ENCODE peak calls at places on chromosomes 16 and 17, in five cellular contexts. Q is fibroblast of mammary gland; O is cardiac fibroblast; E is mucosa of descending colon; I is CD4-positive, CD25-positive, alpha-beta regulatory T cell. U is an unnamed sample.
A peak's percentile ranks its signal among the peaks of the same experiment; 100 is the strongest.

GRCh38 chr16:67650023-67650422 is 5.1 kb downstream of the CARMIL2 start:
- DNase-seq in Q (no peak), O (no peak), E (no peak), I (no peak), U (no peak)

GRCh38 chr17:740240-741055 is 8.1 kb downstream of the TLCD3A start:
- DNase-seq in Q (no peak), O (no peak), E (no peak), I (no peak), U (no peak)

GRCh38 chr16:4351880-4352279 is 759 bp upstream of the PAM16 start:
- DNase-seq in Q (peak; percentile 52), O (no peak), E (no peak), I (no peak), U (no peak)

GRCh38 chr16:66095676-66096075 is 270.8 kb upstream of the CDH5 start:
- DNase-seq in Q (no peak), O (no peak), E (no peak), I (no peak), U (no peak)

GRCh38 chr17:68993112-68993511 is 37.9 kb upstream of the ABCA8 start:
- DNase-seq in Q (peak; percentile 61), O (peak; percentile 46), E (no peak), I (no peak), U (no peak)

GRCh38 chr17:78416311-78416711 is 37.9 kb downstream of the PGS1 start:
- DNase-seq in Q (no peak), O (peak; percentile 43), E (peak; percentile 67), I (no peak), U (no peak)

GRCh38 chr16:84442416-84443145 is 61.9 kb downstream of the MEAK7 start:
- DNase-seq in Q (no peak), O (no peak), E (no peak), I (no peak), U (no peak)

GRCh38 chr17:72392056-72393010 is 271.5 kb downstream of the SOX9 start:
- DNase-seq in Q (peak; percentile 96), O (peak; percentile 75), E (no peak), I (no peak), U (no peak)

GRCh38 chr16:89289428-89290395 is 72.2 kb downstream of the ZNF778 start:
- DNase-seq in Q (peak; percentile 68), O (peak; percentile 72), E (peak; percentile 84), I (peak; percentile 42), U (peak; percentile 65)

GRCh38 chr17:76261421-76262215 is 3.5 kb upstream of the UBALD2 start:
- DNase-seq in Q (peak; percentile 35), O (no peak), E (no peak), I (no peak), U (no peak)

GRCh38 chr16:49608801-49609200 is 235.2 kb downstream of the C16orf78 start:
- DNase-seq in Q (peak; percentile 74), O (peak; percentile 72), E (no peak), I (no peak), U (no peak)

GRCh38 chr16:17211797-17212196 is 259.0 kb downstream of the XYLT1 start:
- DNase-seq in Q (peak; percentile 15), O (no peak), E (no peak), I (no peak), U (no peak)

GRCh38 chr16:75311383-75311938 is 60.0 kb upstream of the BCAR1 start:
- DNase-seq in Q (peak; percentile 37), O (peak; percentile 62), E (no peak), I (no peak), U (no peak)

GRCh38 chr16:2825899-2826298 is 4.2 kb upstream of the ZG16B start:
- DNase-seq in Q (no peak), O (no peak), E (peak; percentile 18), I (no peak), U (no peak)

GRCh38 chr16:84391151-84391873 is 23.0 kb downstream of the ATP2C2 start:
- DNase-seq in Q (no peak), O (peak; percentile 45), E (no peak), I (no peak), U (no peak)

GRCh38 chr16:4213721-4214120 is 28.2 kb downstream of the SRL start:
- DNase-seq in Q (peak; percentile 42), O (peak; percentile 13), E (peak; percentile 52), I (no peak), U (no peak)

GRCh38 chr17:59845595-59846390 is 47.0 kb downstream of the TUBD1 start:
- DNase-seq in Q (peak; percentile 91), O (peak; percentile 78), E (peak; percentile 74), I (peak; percentile 18), U (no peak)

GRCh38 chr17:40004712-40005111 is 10.5 kb upstream of the CSF3 start:
- DNase-seq in Q (no peak), O (no peak), E (no peak), I (no peak), U (no peak)

GRCh38 chr17:1606352-1606985 is 22.2 kb downstream of the SLC43A2 start:
- DNase-seq in Q (no peak), O (no peak), E (no peak), I (no peak), U (no peak)

GRCh38 chr17:76241776-76242175 is 1.5 kb upstream of the RNF157 start:
- DNase-seq in Q (no peak), O (no peak), E (no peak), I (no peak), U (no peak)

GRCh38 chr17:31605761-31606160 is 214.3 kb downstream of the RAB11FIP4 start:
- DNase-seq in Q (no peak), O (no peak), E (no peak), I (no peak), U (no peak)

GRCh38 chr17:77535435-77535834 is 394.7 kb downstream of the SEC14L1 start:
- DNase-seq in Q (no peak), O (no peak), E (no peak), I (no peak), U (no peak)

GRCh38 chr17:29614345-29615047 is 8.2 kb downstream of the CORO6 start:
- DNase-seq in Q (no peak), O (no peak), E (no peak), I (no peak), U (peak; percentile 13)

GRCh38 chr16:69906838-69907301 is 44.3 kb upstream of the CLEC18A start:
- DNase-seq in Q (peak; percentile 89), O (peak; percentile 32), E (no peak), I (no peak), U (no peak)

GRCh38 chr16:58499615-58500328 is at the start of gene NDRG4:
- DNase-seq in Q (peak; percentile 79), O (peak; percentile 91), E (peak; percentile 57), I (no peak), U (peak; percentile 25)

DNA sequence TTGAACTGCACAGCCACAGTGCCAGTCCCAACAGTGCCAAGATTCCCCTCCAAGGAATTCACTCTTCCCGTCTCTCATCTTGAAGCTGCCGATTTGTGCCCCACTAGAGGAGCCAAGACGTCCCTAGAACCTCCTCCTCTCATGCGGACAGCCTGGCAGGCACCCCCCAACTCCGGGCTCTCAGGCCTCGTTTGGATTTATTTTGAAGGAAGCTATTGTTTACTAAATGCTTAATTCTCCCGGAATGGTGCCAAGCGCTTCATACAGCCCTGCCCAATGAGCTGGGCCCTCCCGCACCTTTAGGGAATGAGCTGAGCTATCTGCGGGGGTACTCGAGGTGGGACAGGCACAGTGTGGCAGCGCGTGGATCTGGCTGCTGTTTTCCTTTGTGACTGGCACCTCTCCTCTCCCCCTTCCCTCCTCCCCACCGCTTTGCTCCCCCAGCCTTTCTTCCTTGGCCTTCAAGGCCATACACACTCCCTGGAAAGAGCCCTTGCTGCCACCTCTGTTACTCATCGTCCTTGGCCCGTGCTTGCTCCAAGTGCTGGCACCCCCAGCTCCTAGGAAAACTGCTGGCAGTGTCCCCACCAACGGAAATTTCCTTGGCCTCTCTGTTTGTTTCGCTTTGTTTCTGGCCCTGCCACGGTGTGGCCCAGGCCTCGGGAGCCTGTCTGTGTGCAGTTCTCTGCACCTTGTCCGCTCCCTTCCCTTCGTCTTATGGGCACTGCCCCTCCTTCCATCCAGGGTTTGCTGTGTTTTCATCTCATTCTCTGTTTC is 49.9 kb upstream of the CDR2 start:
- DNase-seq in Q (peak; percentile 63), O (peak; percentile 17), E (peak; percentile 34), I (no peak), U (no peak)
- H3K4me3 ChIP-seq in Q (peak overlapping the region; percentile 31), O (no peak overlapping the region), E (no peak overlapping the region), I (no peak overlapping the region), U (no peak overlapping the region)

GRCh38 chr17:20074489-20074888 is 65.3 kb downstream of the SPECC1 start:
- DNase-seq in Q (no peak), O (no peak), E (no peak), I (no peak), U (no peak)
- H3K4me3 ChIP-seq in Q (no peak overlapping the region), O (no peak overlapping the region), E (no peak overlapping the region), I (no peak overlapping the region), U (no peak overlapping the region)

GRCh38 chr16:14308357-14308723 is 237.2 kb downstream of the MRTFB start:
- DNase-seq in Q (no peak), O (no peak), E (no peak), I (no peak), U (no peak)

GRCh38 chr16:14307623-14308356 is 236.7 kb downstream of the MRTFB start:
- DNase-seq in Q (peak; percentile 71), O (no peak), E (no peak), I (no peak), U (no peak)

GRCh38 chr16:14309001-14309886 is 238.1 kb downstream of the MRTFB start:
- DNase-seq in Q (no peak), O (no peak), E (no peak), I (no peak), U (no peak)

GRCh38 chr16:14310519-14310991 is 239.4 kb downstream of the MRTFB start:
- DNase-seq in Q (peak; percentile 55), O (peak; percentile 41), E (peak; percentile 38), I (no peak), U (no peak)

DNA sequence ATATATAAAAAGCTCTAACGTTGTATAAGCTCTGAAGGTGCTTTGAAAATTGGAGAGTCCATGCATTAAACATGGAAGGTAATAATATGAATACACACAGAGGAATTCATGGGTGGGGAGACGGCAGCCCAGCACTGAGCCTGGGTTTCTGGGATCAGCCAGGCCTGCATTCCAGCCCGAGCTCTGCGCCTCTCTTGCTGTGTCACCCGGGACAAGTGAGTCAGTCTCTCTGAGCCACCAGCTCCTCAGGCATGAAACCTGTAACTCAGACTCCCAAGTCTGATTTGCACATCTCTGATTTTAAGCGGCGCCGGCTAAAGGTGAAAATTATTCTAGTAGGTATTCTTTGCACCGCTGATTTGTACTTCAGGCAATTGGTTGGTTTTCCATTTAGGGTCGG is 238.8 kb downstream of the MRTFB start:
- DNase-seq in Q (peak; percentile 76), O (peak; percentile 34), E (no peak), I (no peak), U (no peak)
- H3K4me3 ChIP-seq in Q (no peak overlapping the region), O (no peak overlapping the region), E (no peak overlapping the region), I (no peak overlapping the region), U (no peak overlapping the region)

GRCh38 chr17:80303824-80304223 is 43.2 kb downstream of the RNF213 start:
- DNase-seq in Q (no peak), O (no peak), E (no peak), I (no peak), U (no peak)
- H3K4me3 ChIP-seq in Q (no peak overlapping the region), O (no peak overlapping the region), E (no peak overlapping the region), I (no peak overlapping the region), U (no peak overlapping the region)

GRCh38 chr17:82242698-82242976 is 13.8 kb downstream of the SLC16A3 start:
- DNase-seq in Q (no peak), O (no peak), E (no peak), I (no peak), U (no peak)

GRCh38 chr17:82243648-82244412 is 15.0 kb downstream of the SLC16A3 start:
- DNase-seq in Q (no peak), O (peak; percentile 25), E (no peak), I (no peak), U (no peak)

GRCh38 chr17:82241926-82242697 is 13.3 kb downstream of the SLC16A3 start:
- DNase-seq in Q (peak; percentile 64), O (peak; percentile 73), E (no peak), I (no peak), U (no peak)

GRCh38 chr17:82244413-82245140 is 15.7 kb downstream of the SLC16A3 start:
- DNase-seq in Q (peak; percentile 68), O (peak; percentile 61), E (no peak), I (no peak), U (no peak)

GRCh38 chr17:82242977-82243647 is 14.3 kb downstream of the SLC16A3 start:
- DNase-seq in Q (peak; percentile 89), O (peak; percentile 90), E (peak; percentile 71), I (no peak), U (no peak)
- H3K4me3 ChIP-seq in Q (no peak overlapping the region), O (no peak overlapping the region), E (no peak overlapping the region), I (no peak overlapping the region), U (no peak overlapping the region)

U was measured in CD4-positive, alpha-beta memory T cell.